ENCODE peak calls at places on chromosomes 1 and 21, in five cellular contexts. P is A549, W is K562, M is GM12878, U is HepG2. D is an unnamed sample. For H3K4me1, the result is how much of the 10 kb centered on the place peaks cover.

GRCh38 chr1:160925652-160926241 is 28.9 kb downstream of the ITLN2 start:
- DNase-seq in P (peak), W (no peak), M (no peak), U (no peak), D (no peak)

GRCh38 chr1:37570528-37571334 is 14.0 kb downstream of the DNALI1 start:
- DNase-seq in P (no peak), W (no peak), M (no peak), U (no peak), D (no peak)

GRCh38 chr1:94675373-94675772 is 133.8 kb upstream of the F3 start:
- DNase-seq in P (no peak), W (no peak), M (no peak), U (no peak), D (no peak)

GRCh38 chr1:179365342-179366092 is at the start of gene AXDND1:
- DNase-seq in P (peak), W (peak), M (peak), U (peak), D (peak)

GRCh38 chr1:156870734-156871133 is 10.1 kb downstream of the NTRK1 start:
- DNase-seq in P (peak), W (no peak), M (no peak), U (no peak), D (no peak)

GRCh38 chr1:61051455-61052392 is 30.6 kb upstream of the NFIA start:
- DNase-seq in P (no peak), W (peak), M (no peak), U (no peak), D (no peak)

GRCh38 chr1:183191833-183192232 is 5.8 kb downstream of the LAMC2 start:
- DNase-seq in P (no peak), W (no peak), M (no peak), U (no peak), D (peak)

GRCh38 chr1:149995927-149996326 is 14.6 kb downstream of the OTUD7B start:
- DNase-seq in P (no peak), W (no peak), M (peak), U (no peak), D (peak)

GRCh38 chr1:30847358-30847972 is 61.1 kb downstream of the SDC3 start:
- DNase-seq in P (no peak), W (peak), M (no peak), U (peak), D (peak)

GRCh38 chr1:235883261-235883927 is 16.7 kb upstream of the LYST start:
- DNase-seq in P (no peak), W (no peak), M (peak), U (no peak), D (peak)

GRCh38 chr1:183023146-183023600 is at the start of gene LAMC1:
- DNase-seq in P (peak), W (peak), M (no peak), U (peak), D (peak)

GRCh38 chr1:44807364-44808062 is 362 bp upstream of the DYNLT4 start:
- DNase-seq in P (peak), W (peak), M (peak), U (peak), D (peak)

GRCh38 chr1:201496296-201496690 is 10.6 kb downstream of the CSRP1 start:
- DNase-seq in P (no peak), W (no peak), M (no peak), U (no peak), D (no peak)

GRCh38 chr1:231091853-231092301 is 51.8 kb upstream of the FAM89A start:
- DNase-seq in P (peak), W (peak), M (no peak), U (peak), D (peak)

GRCh38 chr1:228236744-228237143 is 28.9 kb downstream of the OBSCN start:
- DNase-seq in P (no peak), W (peak), M (no peak), U (peak), D (peak)

GRCh38 chr1:10754571-10755329 is 41.7 kb downstream of the CASZ1 start:
- DNase-seq in P (no peak), W (no peak), M (no peak), U (no peak), D (no peak)

GRCh38 chr1:178093150-178093957 is 550 bp upstream of the RASAL2 start:
- DNase-seq in P (peak), W (peak), M (peak), U (peak), D (peak)

GRCh38 chr21:14880922-14881321 is 183.9 kb downstream of the NRIP1 start:
- DNase-seq in P (no peak), W (no peak), M (no peak), U (no peak), D (peak)

GRCh38 chr1:201264072-201264471 is 19.2 kb upstream of the PKP1 start:
- DNase-seq in P (no peak), W (no peak), M (no peak), U (no peak), D (no peak)

GRCh38 chr1:156251527-156251926 is 3.7 kb upstream of the PAQR6 start:
- DNase-seq in P (no peak), W (no peak), M (no peak), U (no peak), D (peak)

GRCh38 chr1:236287757-236288619 is 6.2 kb upstream of the ERO1B start:
- DNase-seq in P (no peak), W (peak), M (no peak), U (no peak), D (no peak)

GRCh38 chr1:235649722-235650163 is at the start of gene GNG4:
- DNase-seq in P (no peak), W (no peak), M (no peak), U (no peak), D (no peak)

GRCh38 chr1:177945943-177946650 is 23.8 kb downstream of the SEC16B start:
- DNase-seq in P (peak), W (peak), M (no peak), U (peak), D (peak)

GRCh38 chr1:70994753-70995152 is 52.9 kb downstream of the PTGER3 start:
- DNase-seq in P (no peak), W (peak), M (no peak), U (no peak), D (no peak)

GRCh38 chr1:228212415-228212965 is 4.6 kb downstream of the OBSCN start:
- DNase-seq in P (no peak), W (no peak), M (no peak), U (no peak), D (no peak)

GRCh38 chr1:9078949-9079500 is 9.6 kb upstream of the SLC2A5 start:
- DNase-seq in P (no peak), W (no peak), M (no peak), U (no peak), D (no peak)

GRCh38 chr1:9079980-9080703 is 10.7 kb upstream of the SLC2A5 start:
- DNase-seq in P (no peak), W (no peak), M (peak), U (no peak), D (no peak)

GRCh38 chr1:9078035-9078948 is 8.9 kb upstream of the SLC2A5 start:
- DNase-seq in P (no peak), W (no peak), M (peak), U (no peak), D (no peak)

GRCh38 chr1:9081473-9081872 is 12.0 kb upstream of the SLC2A5 start:
- DNase-seq in P (no peak), W (no peak), M (no peak), U (no peak), D (no peak)

GRCh38 chr1:9080704-9081291 is 11.4 kb upstream of the SLC2A5 start:
- DNase-seq in P (no peak), W (no peak), M (no peak), U (no peak), D (no peak)
- H3K4me1 ChIP-seq in P (under half), W (under half), M (under half), U (under half), D (under half)

GRCh38 chr1:171931752-171932151 is 90.5 kb downstream of the DNM3 start:
- DNase-seq in P (no peak), W (no peak), M (no peak), U (no peak), D (no peak)
- TF ChIP-seq MYC in P (no peak), W (no peak), M (no peak), U (no peak), D (no peak)

GRCh38 chr1:39751595-39751994 is 12.9 kb downstream of the PPIE start:
- DNase-seq in P (no peak), W (no peak), M (no peak), U (no peak), D (no peak)
- H3K4me3 ChIP-seq in P (no peak), W (no peak), M (no peak), U (no peak), D (no peak)

DNA sequence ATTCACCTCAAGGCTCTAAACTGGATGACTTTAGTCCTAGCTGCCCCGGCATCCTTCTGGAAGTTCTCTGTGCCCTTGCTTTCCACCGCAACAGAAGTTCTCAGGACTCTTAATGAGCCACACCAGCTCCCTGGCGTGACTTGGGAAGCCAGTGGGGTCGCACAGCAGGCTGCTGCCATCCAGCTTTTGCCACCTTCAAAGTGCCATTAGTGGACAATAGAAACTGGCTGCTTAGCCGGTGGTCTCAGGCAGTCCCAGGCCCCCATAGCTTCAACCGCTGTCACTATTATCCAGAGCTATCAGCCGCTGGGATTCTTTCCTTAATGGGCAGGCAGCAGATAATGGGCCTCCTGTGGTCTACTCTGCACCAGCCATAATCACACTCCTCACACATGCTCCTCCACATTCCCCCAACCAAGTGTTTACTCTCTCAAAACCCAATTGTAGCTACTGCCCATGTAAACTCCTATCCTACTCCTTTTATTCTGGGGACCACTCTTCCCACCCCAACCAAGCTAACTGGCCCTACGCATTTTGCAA is 37.3 kb downstream of the PLEKHA6 start:
- DNase-seq in P (no peak), W (no peak), M (no peak), U (no peak), D (no peak)
- H3K4me1 ChIP-seq in P (half or more), W (under half), M (under half), U (under half), D (under half)

D was measured in endothelial cell of umbilical vein.